ENCODE peak calls at places on chromosomes 1 and 21, in four cellular contexts. T is stromal cell of bone marrow; A is activated CD8-positive, alpha-beta memory T cell treated with anti-CD3 and anti-CD28 coated beads, Interleukin-2, amount 10 ng/mL, durations not matched to agents 7 days and 5 days; B is T-helper 1 cell. V is an unnamed sample.

GRCh38 chr1:91635763-91636162 is 135.1 kb downstream of the CDC7 start:
- DNase-seq in T (peak; percentile 79), A (no peak), B (no peak), V (no peak)

GRCh38 chr21:43794857-43795256 is 5.5 kb downstream of the RRP1 start:
- DNase-seq in T (no peak), A (no peak), B (no peak), V (no peak)

GRCh38 chr1:212410231-212410825 is 4.4 kb downstream of the PACC1 start:
- DNase-seq in T (no peak), A (no peak), B (no peak), V (no peak)

GRCh38 chr1:68049941-68050878 is at the start of gene DIRAS3:
- DNase-seq in T (peak; percentile 22), A (no peak), B (no peak), V (no peak)

GRCh38 chr21:32794643-32795042 is 23.1 kb upstream of the PAXBP1 start:
- DNase-seq in T (no peak), A (no peak), B (no peak), V (peak; percentile 75)

GRCh38 chr1:28111157-28111556 is 22.7 kb upstream of the EYA3 start:
- DNase-seq in T (no peak), A (no peak), B (no peak), V (no peak)

GRCh38 chr1:226094451-226094850 is 31.9 kb downstream of the H3-3A start:
- DNase-seq in T (no peak), A (no peak), B (no peak), V (no peak)

GRCh38 chr21:45555557-45556301 is 13.5 kb upstream of the SLC19A1 start:
- DNase-seq in T (peak; percentile 32), A (peak; percentile 69), B (peak; percentile 23), V (no peak)

GRCh38 chr1:197471248-197472035 is 203.4 kb downstream of the CRB1 start:
- DNase-seq in T (no peak), A (no peak), B (no peak), V (no peak)

GRCh38 chr1:32919811-32920733 is 18.9 kb upstream of the TMEM54 start:
- DNase-seq in T (no peak), A (no peak), B (no peak), V (no peak)

GRCh38 chr1:164739189-164739588 is 180.2 kb downstream of the PBX1 start:
- DNase-seq in T (no peak), A (no peak), B (no peak), V (no peak)

GRCh38 chr1:174036204-174036603 is 14.0 kb upstream of the RC3H1 start:
- DNase-seq in T (no peak), A (no peak), B (no peak), V (no peak)

GRCh38 chr1:116923421-116923820 is 13.7 kb downstream of the PTGFRN start:
- DNase-seq in T (peak; percentile 55), A (no peak), B (no peak), V (no peak)

GRCh38 chr1:29651684-29652665 is 415.7 kb downstream of the PTPRU start:
- DNase-seq in T (no peak), A (peak; percentile 22), B (no peak), V (peak; percentile 89)

GRCh38 chr1:17653728-17654351 is 101.3 kb upstream of the ACTL8 start:
- DNase-seq in T (no peak), A (peak; percentile 44), B (no peak), V (no peak)

GRCh38 chr21:26909972-26910371 is 56.9 kb downstream of the ADAMTS5 start:
- DNase-seq in T (no peak), A (no peak), B (no peak), V (no peak)

GRCh38 chr1:236888903-236889302 is 93.8 kb downstream of the MTR start:
- DNase-seq in T (no peak), A (no peak), B (no peak), V (no peak)

GRCh38 chr1:37477198-37477931 is 3.0 kb downstream of the ZC3H12A start:
- DNase-seq in T (no peak), A (peak; percentile 79), B (peak; percentile 85), V (no peak)

GRCh38 chr1:28577738-28578536 is 14.1 kb upstream of the RAB42 start:
- DNase-seq in T (no peak), A (no peak), B (no peak), V (no peak)

GRCh38 chr21:26177741-26178452 is 7.3 kb upstream of the APP start:
- DNase-seq in T (no peak), A (no peak), B (no peak), V (no peak)

GRCh38 chr1:2555634-2556276 is 416 bp upstream of the TNFRSF14 start:
- DNase-seq in T (peak; percentile 36), A (peak; percentile 94), B (peak; percentile 68), V (peak; percentile 98)

GRCh38 chr21:33136898-33137502 is 67.1 kb downstream of the OLIG1 start:
- DNase-seq in T (no peak), A (no peak), B (no peak), V (no peak)

GRCh38 chr1:85264150-85264549 is 4.7 kb upstream of the C1orf52 start:
- DNase-seq in T (no peak), A (no peak), B (no peak), V (no peak)

GRCh38 chr1:246111570-246111969 is 395.5 kb downstream of the SMYD3 start:
- DNase-seq in T (no peak), A (no peak), B (no peak), V (no peak)

GRCh38 chr1:231070758-231071443 is 30.8 kb upstream of the FAM89A start:
- DNase-seq in T (no peak), A (no peak), B (no peak), V (no peak)

GRCh38 chr21:45558044-45558721 is 15.9 kb upstream of the SLC19A1 start:
- DNase-seq in T (no peak), A (no peak), B (no peak), V (no peak)

GRCh38 chr21:45993210-45994085 is 11.9 kb downstream of the COL6A1 start:
- DNase-seq in T (no peak), A (no peak), B (no peak), V (no peak)

GRCh38 chr1:19366599-19367315 is 54.6 kb downstream of the SLC66A1 start:
- DNase-seq in T (no peak), A (no peak), B (no peak), V (no peak)

GRCh38 chr1:55555971-55556370 is 340.8 kb upstream of the USP24 start:
- DNase-seq in T (no peak), A (no peak), B (no peak), V (no peak)

GRCh38 chr1:208103821-208104513 is 140.2 kb downstream of the PLXNA2 start:
- DNase-seq in T (no peak), A (no peak), B (no peak), V (no peak)

GRCh38 chr1:235888119-235888643 is 21.5 kb upstream of the LYST start:
- DNase-seq in T (no peak), A (peak; percentile 89), B (peak; percentile 23), V (no peak)

GRCh38 chr1:15848143-15848928 is 829 bp downstream of the SPEN start:
- DNase-seq in T (no peak), A (peak; percentile 72), B (peak; percentile 30), V (no peak)

GRCh38 chr1:194043984-194044755 is 857.8 kb upstream of the B3GALT2 start:
- DNase-seq in T (no peak), A (no peak), B (no peak), V (no peak)

GRCh38 chr1:230306158-230306557 is 120.0 kb downstream of the PGBD5 start:
- DNase-seq in T (no peak), A (peak; percentile 80), B (no peak), V (no peak)